ENCODE peak calls at places on chromosomes 1 and 21, in seven cellular contexts. One of them, this sample, is unnamed.

GRCh38 chr1:198903203-198903602 is 264.4 kb downstream of the PTPRC start:
- DNase-seq in activated effector memory CD4-positive, alpha-beta T cell treated with Interleukin-2 at 50 U/mL for 16 hours: no peak
- DNase-seq in activated CD4-positive, alpha-beta T cell treated with anti-CD3 and anti-CD28 coated beads, Interleukin-2, amount 50 U/mL, for 1 hour: no peak
- DNase-seq in esophagus squamous epithelium: no peak
- DNase-seq in amniotic stem cell: no peak
- DNase-seq in lower leg skin: no peak
- DNase-seq in mesenchymal stem cell: no peak
- DNase-seq in this sample: no peak

GRCh38 chr1:108830119-108831008 is 26.5 kb downstream of the AKNAD1 start:
- DNase-seq in activated CD4-positive, alpha-beta T cell treated with anti-CD3 and anti-CD28 coated beads, Interleukin-2, amount 50 U/mL, for 1 hour: no peak
- DNase-seq in mesenchymal stem cell: peak; percentile 99
- DNase-seq in esophagus squamous epithelium: no peak
- DNase-seq in amniotic stem cell: peak; percentile 89
- DNase-seq in lower leg skin: peak; percentile 73
- DNase-seq in activated effector memory CD4-positive, alpha-beta T cell treated with Interleukin-2 at 50 U/mL for 16 hours: no peak
- DNase-seq in this sample: peak; percentile 85

GRCh38 chr1:203800001-203800400 is 4.6 kb downstream of the ZBED6 start:
- DNase-seq in activated effector memory CD4-positive, alpha-beta T cell treated with Interleukin-2 at 50 U/mL for 16 hours: no peak
- DNase-seq in amniotic stem cell: no peak
- DNase-seq in esophagus squamous epithelium: no peak
- DNase-seq in mesenchymal stem cell: no peak
- DNase-seq in lower leg skin: no peak
- DNase-seq in activated CD4-positive, alpha-beta T cell treated with anti-CD3 and anti-CD28 coated beads, Interleukin-2, amount 50 U/mL, for 1 hour: no peak
- DNase-seq in this sample: no peak

GRCh38 chr1:53693773-53694717 is 44.9 kb downstream of the GLIS1 start:
- DNase-seq in lower leg skin: no peak
- DNase-seq in activated effector memory CD4-positive, alpha-beta T cell treated with Interleukin-2 at 50 U/mL for 16 hours: no peak
- DNase-seq in amniotic stem cell: no peak
- DNase-seq in mesenchymal stem cell: peak; percentile 26
- DNase-seq in esophagus squamous epithelium: no peak
- DNase-seq in activated CD4-positive, alpha-beta T cell treated with anti-CD3 and anti-CD28 coated beads, Interleukin-2, amount 50 U/mL, for 1 hour: no peak
- DNase-seq in this sample: no peak

GRCh38 chr21:41932191-41932575 is 21.6 kb downstream of the C2CD2 start:
- DNase-seq in activated CD4-positive, alpha-beta T cell treated with anti-CD3 and anti-CD28 coated beads, Interleukin-2, amount 50 U/mL, for 1 hour: no peak
- DNase-seq in activated effector memory CD4-positive, alpha-beta T cell treated with Interleukin-2 at 50 U/mL for 16 hours: no peak
- DNase-seq in amniotic stem cell: no peak
- DNase-seq in lower leg skin: no peak
- DNase-seq in esophagus squamous epithelium: no peak
- DNase-seq in mesenchymal stem cell: peak; percentile 80
- DNase-seq in this sample: peak; percentile 66

GRCh38 chr1:42756956-42757891 is 9.6 kb downstream of the P3H1 start:
- DNase-seq in activated effector memory CD4-positive, alpha-beta T cell treated with Interleukin-2 at 50 U/mL for 16 hours: no peak
- DNase-seq in esophagus squamous epithelium: no peak
- DNase-seq in amniotic stem cell: no peak
- DNase-seq in lower leg skin: no peak
- DNase-seq in mesenchymal stem cell: peak; percentile 81
- DNase-seq in activated CD4-positive, alpha-beta T cell treated with anti-CD3 and anti-CD28 coated beads, Interleukin-2, amount 50 U/mL, for 1 hour: no peak
- DNase-seq in this sample: no peak

GRCh38 chr1:12135612-12136011 is 31.2 kb upstream of the TNFRSF1B start:
- DNase-seq in esophagus squamous epithelium: no peak
- DNase-seq in mesenchymal stem cell: no peak
- DNase-seq in lower leg skin: no peak
- DNase-seq in activated CD4-positive, alpha-beta T cell treated with anti-CD3 and anti-CD28 coated beads, Interleukin-2, amount 50 U/mL, for 1 hour: no peak
- DNase-seq in activated effector memory CD4-positive, alpha-beta T cell treated with Interleukin-2 at 50 U/mL for 16 hours: no peak
- DNase-seq in amniotic stem cell: no peak
- DNase-seq in this sample: no peak

GRCh38 chr1:54384921-54385726 is 21.1 kb downstream of the SSBP3 start:
- DNase-seq in activated CD4-positive, alpha-beta T cell treated with anti-CD3 and anti-CD28 coated beads, Interleukin-2, amount 50 U/mL, for 1 hour: no peak
- DNase-seq in activated effector memory CD4-positive, alpha-beta T cell treated with Interleukin-2 at 50 U/mL for 16 hours: no peak
- DNase-seq in esophagus squamous epithelium: no peak
- DNase-seq in lower leg skin: no peak
- DNase-seq in amniotic stem cell: no peak
- DNase-seq in mesenchymal stem cell: peak; percentile 47
- DNase-seq in this sample: no peak

GRCh38 chr1:77031101-77031662 is 163.9 kb downstream of the ST6GALNAC5 start:
- DNase-seq in lower leg skin: no peak
- DNase-seq in activated effector memory CD4-positive, alpha-beta T cell treated with Interleukin-2 at 50 U/mL for 16 hours: no peak
- DNase-seq in amniotic stem cell: peak; percentile 20
- DNase-seq in mesenchymal stem cell: peak; percentile 58
- DNase-seq in esophagus squamous epithelium: no peak
- DNase-seq in activated CD4-positive, alpha-beta T cell treated with anti-CD3 and anti-CD28 coated beads, Interleukin-2, amount 50 U/mL, for 1 hour: no peak
- DNase-seq in this sample: peak; percentile 30

GRCh38 chr1:27581823-27582243 is 22.1 kb downstream of the AHDC1 start:
- DNase-seq in activated CD4-positive, alpha-beta T cell treated with anti-CD3 and anti-CD28 coated beads, Interleukin-2, amount 50 U/mL, for 1 hour: no peak
- DNase-seq in lower leg skin: no peak
- DNase-seq in amniotic stem cell: no peak
- DNase-seq in mesenchymal stem cell: no peak
- DNase-seq in activated effector memory CD4-positive, alpha-beta T cell treated with Interleukin-2 at 50 U/mL for 16 hours: no peak
- DNase-seq in esophagus squamous epithelium: no peak
- DNase-seq in this sample: no peak

GRCh38 chr1:52603680-52604501 is 1.7 kb downstream of the GPX7 start:
- DNase-seq in activated effector memory CD4-positive, alpha-beta T cell treated with Interleukin-2 at 50 U/mL for 16 hours: no peak
- DNase-seq in activated CD4-positive, alpha-beta T cell treated with anti-CD3 and anti-CD28 coated beads, Interleukin-2, amount 50 U/mL, for 1 hour: no peak
- DNase-seq in mesenchymal stem cell: peak; percentile 12
- DNase-seq in esophagus squamous epithelium: no peak
- DNase-seq in amniotic stem cell: no peak
- DNase-seq in lower leg skin: no peak
- DNase-seq in this sample: no peak